ENCODE peak calls at places on chromosomes 7 and 10, in ten cellular contexts. F is ascending aorta; L is cardiac fibroblast; S is HTR-8/SVneo; I is NCI-H2171; C is substantia nigra; Z is EL; H is stimulated activated CD8-positive, alpha-beta memory T cell treated with anti-CD3 and anti-CD28 coated beads, Interleukin-15, amount 100 ng/mL, for 4 hours; N is NCI-H1105; W is natural killer cell treated with Interleukin-12 subunit alpha and Interleukin-12 subunit beta and Interleukin-15 and Interleukin-18, amount 100 ng/mL, for 72 hours. T is an unnamed sample.

GRCh38 chr7:99631311-99632109 is 14.8 kb downstream of the ZSCAN25 start:
- DNase-seq in S (no peak), F (no peak), L (peak), W (no peak), N (no peak), I (no peak), Z (no peak), H (no peak), C (no peak), T (peak)

GRCh38 chr7:99409192-99409572 is 413 bp downstream of the BUD31 start:
- DNase-seq in Z (no peak), W (no peak), I (no peak), C (no peak), L (no peak), F (no peak), N (no peak), H (no peak), S (no peak), T (no peak)

GRCh38 chr7:55365103-55365679 is at the start of gene LANCL2:
- DNase-seq in F (no peak), S (peak), W (peak), N (peak), Z (peak), H (no peak), I (peak), L (peak), C (peak), T (peak)

GRCh38 chr7:117757440-117757839 is 115.8 kb downstream of the CTTNBP2 start:
- DNase-seq in W (no peak), S (no peak), H (no peak), Z (no peak), I (no peak), C (no peak), L (no peak), N (no peak), F (no peak), T (no peak)

GRCh38 chr10:89346264-89346971 is 18.6 kb downstream of the IFIT3 start:
- DNase-seq in H (no peak), I (no peak), S (no peak), F (no peak), C (no peak), L (peak), N (no peak), W (no peak), Z (peak), T (no peak)

GRCh38 chr7:70171369-70171768 is 573.1 kb downstream of the AUTS2 start:
- DNase-seq in C (no peak), L (no peak), H (no peak), S (no peak), N (no peak), F (no peak), I (no peak), W (no peak), Z (no peak), T (no peak)

GRCh38 chr10:9234191-9234590 is 1179.7 kb downstream of the GATA3 start:
- DNase-seq in W (no peak), F (no peak), H (no peak), N (no peak), C (no peak), S (no peak), Z (no peak), I (no peak), L (no peak), T (no peak)

GRCh38 chr7:100863406-100863950 is 3.7 kb upstream of the TRIP6 start:
- DNase-seq in H (no peak), S (no peak), N (no peak), Z (no peak), I (no peak), L (no peak), C (peak), F (no peak), W (no peak), T (no peak)

GRCh38 chr10:119896937-119897336 is 4.4 kb downstream of the SEC23IP start:
- DNase-seq in L (peak), I (no peak), Z (peak), W (no peak), F (no peak), H (no peak), S (no peak), N (no peak), C (peak), T (no peak)

GRCh38 chr7:155789001-155789725 is 23.1 kb downstream of the SHH start:
- DNase-seq in L (no peak), W (peak), I (no peak), H (no peak), C (peak), N (no peak), F (no peak), Z (no peak), S (no peak), T (no peak)

GRCh38 chr10:13613519-13613918 is 26.8 kb downstream of the PRPF18 start:
- DNase-seq in I (no peak), N (no peak), Z (peak), F (no peak), S (peak), W (no peak), L (peak), C (no peak), H (no peak), T (no peak)

GRCh38 chr10:7302393-7303054 is 108.3 kb downstream of the SFMBT2 start:
- DNase-seq in H (no peak), Z (no peak), N (no peak), W (no peak), S (peak), F (no peak), L (no peak), C (no peak), I (no peak), T (no peak)

GRCh38 chr10:65496541-65496940 is 1429.3 kb upstream of the LRRTM3 start:
- DNase-seq in S (no peak), L (no peak), F (no peak), C (no peak), W (no peak), H (no peak), N (no peak), Z (no peak), I (no peak), T (no peak)

GRCh38 chr10:12194752-12195271 is 879 bp downstream of the NUDT5 start:
- DNase-seq in Z (peak), N (no peak), S (no peak), L (peak), W (no peak), I (no peak), C (peak), F (peak), H (no peak), T (no peak)

GRCh38 chr10:124083740-124084397 is 9.5 kb downstream of the CHST15 start:
- DNase-seq in N (no peak), Z (peak), I (no peak), L (no peak), S (no peak), F (no peak), H (no peak), C (no peak), W (no peak), T (no peak)

GRCh38 chr10:71344154-71344915 is 25.3 kb downstream of the SLC29A3 start:
- DNase-seq in I (no peak), F (no peak), W (no peak), L (no peak), H (no peak), N (no peak), Z (no peak), S (no peak), C (no peak), T (no peak)

GRCh38 chr7:153475240-153475639 is 577.0 kb upstream of the DPP6 start:
- DNase-seq in W (no peak), Z (no peak), L (no peak), H (no peak), N (no peak), F (no peak), I (no peak), C (no peak), S (no peak), T (no peak)

GRCh38 chr7:141945356-141945755 is 1.4 kb downstream of the CLEC5A start:
- DNase-seq in F (no peak), S (no peak), C (no peak), Z (peak), L (peak), N (no peak), W (no peak), H (no peak), I (no peak), T (no peak)

GRCh38 chr7:121932768-121933167 is 59.8 kb downstream of the PTPRZ1 start:
- DNase-seq in I (no peak), C (no peak), S (no peak), Z (no peak), L (no peak), F (no peak), W (no peak), H (no peak), N (no peak), T (no peak)

GRCh38 chr7:116800594-116800993 is 61.8 kb upstream of the CAPZA2 start:
- DNase-seq in C (no peak), Z (no peak), I (no peak), W (no peak), F (no peak), S (no peak), H (no peak), N (no peak), L (no peak), T (no peak)

GRCh38 chr7:27096756-27097514 is 1.1 kb upstream of the HOXA1 start:
- DNase-seq in I (no peak), W (no peak), S (no peak), L (no peak), Z (peak), N (no peak), C (no peak), F (no peak), H (no peak), T (no peak)

GRCh38 chr10:132077091-132077490 is 11.3 kb downstream of the JAKMIP3 start:
- DNase-seq in H (no peak), I (no peak), F (no peak), N (no peak), W (no peak), L (no peak), S (no peak), C (no peak), Z (no peak), T (no peak)

GRCh38 chr10:26389533-26389932 is 48.6 kb upstream of the APBB1IP start:
- DNase-seq in W (no peak), S (no peak), I (no peak), N (no peak), H (no peak), C (no peak), Z (no peak), L (no peak), F (no peak), T (no peak)

GRCh38 chr7:132099163-132099562 is 477.1 kb downstream of the PLXNA4 start:
- DNase-seq in N (no peak), S (no peak), I (no peak), H (no peak), W (no peak), Z (no peak), C (no peak), F (peak), L (no peak), T (no peak)